ENCODE peak calls at places on chromosomes 4 and X, in eight cellular contexts. One of them, this sample, is unnamed.

GRCh38 chr4:139629761-139630160 is 35.9 kb upstream of the MGST2 start:
- DNase-seq in NAMALWA: no peak
- DNase-seq in GM20000: no peak
- DNase-seq in EL: no peak
- DNase-seq in NCI-H1694 treated with DMSO at 0.1 percent for 48 hours: no peak
- DNase-seq in HT-29: no peak
- DNase-seq in mesenteric fat pad: no peak
- DNase-seq in suprapubic skin: no peak
- DNase-seq in this sample: no peak

GRCh38 chr4:83876047-83876446 is 340.1 kb downstream of the GPAT3 start:
- DNase-seq in mesenteric fat pad: no peak
- DNase-seq in NCI-H1694 treated with DMSO at 0.1 percent for 48 hours: no peak
- DNase-seq in suprapubic skin: no peak
- DNase-seq in NAMALWA: no peak
- DNase-seq in HT-29: no peak
- DNase-seq in EL: peak
- DNase-seq in GM20000: no peak
- DNase-seq in this sample: no peak

GRCh38 chrX:71301195-71301924 is at the start of gene ITGB1BP2:
- DNase-seq in GM20000: no peak
- DNase-seq in NAMALWA: no peak
- DNase-seq in NCI-H1694 treated with DMSO at 0.1 percent for 48 hours: no peak
- DNase-seq in EL: peak
- DNase-seq in mesenteric fat pad: no peak
- DNase-seq in HT-29: no peak
- DNase-seq in suprapubic skin: no peak
- DNase-seq in this sample: peak

GRCh38 chr4:86498560-86499166 is 95.5 kb upstream of the PTPN13 start:
- DNase-seq in NAMALWA: peak
- DNase-seq in HT-29: peak
- DNase-seq in NCI-H1694 treated with DMSO at 0.1 percent for 48 hours: peak
- DNase-seq in EL: peak
- DNase-seq in mesenteric fat pad: no peak
- DNase-seq in GM20000: peak
- DNase-seq in suprapubic skin: no peak
- DNase-seq in this sample: peak

GRCh38 chr4:870951-871350 is 45.0 kb upstream of the CPLX1 start:
- DNase-seq in NAMALWA: no peak
- DNase-seq in EL: no peak
- DNase-seq in suprapubic skin: no peak
- DNase-seq in GM20000: no peak
- DNase-seq in NCI-H1694 treated with DMSO at 0.1 percent for 48 hours: no peak
- DNase-seq in HT-29: no peak
- DNase-seq in mesenteric fat pad: no peak
- DNase-seq in this sample: no peak

GRCh38 chr4:163590609-163591264 is 96.2 kb downstream of the TMA16 start:
- DNase-seq in HT-29: no peak
- DNase-seq in NCI-H1694 treated with DMSO at 0.1 percent for 48 hours: no peak
- DNase-seq in NAMALWA: no peak
- DNase-seq in EL: no peak
- DNase-seq in suprapubic skin: no peak
- DNase-seq in mesenteric fat pad: no peak
- DNase-seq in GM20000: no peak
- DNase-seq in this sample: peak

GRCh38 chr4:73068496-73069337 is 799 bp downstream of the COX18 start:
- DNase-seq in EL: peak
- DNase-seq in suprapubic skin: no peak
- DNase-seq in GM20000: no peak
- DNase-seq in NCI-H1694 treated with DMSO at 0.1 percent for 48 hours: peak
- DNase-seq in mesenteric fat pad: no peak
- DNase-seq in NAMALWA: peak
- DNase-seq in HT-29: peak
- DNase-seq in this sample: no peak

GRCh38 chr4:73142995-73143547 is 73.6 kb upstream of the COX18 start:
- DNase-seq in NAMALWA: no peak
- DNase-seq in HT-29: peak
- DNase-seq in GM20000: no peak
- DNase-seq in NCI-H1694 treated with DMSO at 0.1 percent for 48 hours: no peak
- DNase-seq in EL: no peak
- DNase-seq in mesenteric fat pad: no peak
- DNase-seq in suprapubic skin: no peak
- DNase-seq in this sample: peak

GRCh38 chrX:29852767-29853166 is 362.6 kb upstream of the MAGEB2 start:
- DNase-seq in NAMALWA: no peak
- DNase-seq in suprapubic skin: no peak
- DNase-seq in NCI-H1694 treated with DMSO at 0.1 percent for 48 hours: no peak
- DNase-seq in mesenteric fat pad: no peak
- DNase-seq in EL: no peak
- DNase-seq in HT-29: no peak
- DNase-seq in GM20000: no peak
- DNase-seq in this sample: no peak

GRCh38 chrX:119399772-119400101 is 601 bp downstream of the SLC25A43 start:
- DNase-seq in HT-29: no peak
- DNase-seq in mesenteric fat pad: no peak
- DNase-seq in NCI-H1694 treated with DMSO at 0.1 percent for 48 hours: no peak
- DNase-seq in suprapubic skin: no peak
- DNase-seq in GM20000: no peak
- DNase-seq in EL: peak
- DNase-seq in NAMALWA: no peak
- DNase-seq in this sample: peak

GRCh38 chr4:123446791-123447474 is 50.3 kb downstream of the SPRY1 start:
- DNase-seq in mesenteric fat pad: no peak
- DNase-seq in NAMALWA: no peak
- DNase-seq in suprapubic skin: no peak
- DNase-seq in NCI-H1694 treated with DMSO at 0.1 percent for 48 hours: no peak
- DNase-seq in GM20000: no peak
- DNase-seq in HT-29: no peak
- DNase-seq in EL: no peak
- DNase-seq in this sample: no peak

GRCh38 chrX:130173190-130173895 is 1.6 kb downstream of the RAB33A start:
- DNase-seq in GM20000: peak
- DNase-seq in mesenteric fat pad: peak
- DNase-seq in HT-29: no peak
- DNase-seq in suprapubic skin: no peak
- DNase-seq in EL: peak
- DNase-seq in NCI-H1694 treated with DMSO at 0.1 percent for 48 hours: no peak
- DNase-seq in NAMALWA: peak
- DNase-seq in this sample: peak

GRCh38 chrX:33053001-33053400 is 158.3 kb downstream of the DMD start:
- DNase-seq in mesenteric fat pad: no peak
- DNase-seq in NCI-H1694 treated with DMSO at 0.1 percent for 48 hours: no peak
- DNase-seq in GM20000: no peak
- DNase-seq in HT-29: no peak
- DNase-seq in NAMALWA: no peak
- DNase-seq in EL: no peak
- DNase-seq in suprapubic skin: no peak
- DNase-seq in this sample: no peak

GRCh38 chrX:150694738-150695410 is 1.7 kb downstream of the MTMR1 start:
- DNase-seq in mesenteric fat pad: no peak
- DNase-seq in NAMALWA: peak
- DNase-seq in suprapubic skin: no peak
- DNase-seq in EL: no peak
- DNase-seq in GM20000: peak
- DNase-seq in HT-29: no peak
- DNase-seq in NCI-H1694 treated with DMSO at 0.1 percent for 48 hours: no peak
- DNase-seq in this sample: no peak

GRCh38 chr4:165288639-165289428 is 38.6 kb upstream of the MSMO1 start:
- DNase-seq in HT-29: peak
- DNase-seq in EL: peak
- DNase-seq in suprapubic skin: no peak
- DNase-seq in NAMALWA: no peak
- DNase-seq in mesenteric fat pad: no peak
- DNase-seq in NCI-H1694 treated with DMSO at 0.1 percent for 48 hours: no peak
- DNase-seq in GM20000: no peak
- DNase-seq in this sample: peak

GRCh38 chr4:168059251-168059650 is 33.1 kb upstream of the ANXA10 start:
- DNase-seq in GM20000: no peak
- DNase-seq in EL: peak
- DNase-seq in suprapubic skin: no peak
- DNase-seq in mesenteric fat pad: no peak
- DNase-seq in NCI-H1694 treated with DMSO at 0.1 percent for 48 hours: no peak
- DNase-seq in NAMALWA: no peak
- DNase-seq in HT-29: no peak
- DNase-seq in this sample: peak

GRCh38 chr4:176635372-176636261 is 157.1 kb downstream of the VEGFC start:
- DNase-seq in suprapubic skin: no peak
- DNase-seq in mesenteric fat pad: no peak
- DNase-seq in NAMALWA: no peak
- DNase-seq in EL: peak
- DNase-seq in HT-29: no peak
- DNase-seq in GM20000: no peak
- DNase-seq in NCI-H1694 treated with DMSO at 0.1 percent for 48 hours: no peak
- DNase-seq in this sample: peak

GRCh38 chrX:10190367-10190766 is 33.6 kb downstream of the CLCN4 start:
- DNase-seq in HT-29: peak
- DNase-seq in mesenteric fat pad: no peak
- DNase-seq in suprapubic skin: no peak
- DNase-seq in GM20000: peak
- DNase-seq in NAMALWA: peak
- DNase-seq in EL: peak
- DNase-seq in NCI-H1694 treated with DMSO at 0.1 percent for 48 hours: peak
- DNase-seq in this sample: peak

GRCh38 chr4:172786039-172786792 is 382.4 kb upstream of the GALNT7 start:
- DNase-seq in EL: peak
- DNase-seq in mesenteric fat pad: no peak
- DNase-seq in NAMALWA: no peak
- DNase-seq in HT-29: no peak
- DNase-seq in GM20000: no peak
- DNase-seq in NCI-H1694 treated with DMSO at 0.1 percent for 48 hours: no peak
- DNase-seq in suprapubic skin: no peak
- DNase-seq in this sample: peak

GRCh38 chr4:105471566-105472176 is 2.2 kb downstream of the PPA2 start:
- DNase-seq in EL: peak
- DNase-seq in NAMALWA: peak
- DNase-seq in NCI-H1694 treated with DMSO at 0.1 percent for 48 hours: peak
- DNase-seq in HT-29: peak
- DNase-seq in suprapubic skin: peak
- DNase-seq in GM20000: peak
- DNase-seq in mesenteric fat pad: no peak
- DNase-seq in this sample: peak

GRCh38 chr4:113436360-113436759 is 325.2 kb downstream of the CAMK2D start:
- DNase-seq in mesenteric fat pad: no peak
- DNase-seq in GM20000: no peak
- DNase-seq in NCI-H1694 treated with DMSO at 0.1 percent for 48 hours: peak
- DNase-seq in NAMALWA: no peak
- DNase-seq in suprapubic skin: no peak
- DNase-seq in EL: peak
- DNase-seq in HT-29: no peak
- DNase-seq in this sample: peak

GRCh38 chr4:78057135-78057599 is at the start of gene FRAS1:
- DNase-seq in GM20000: peak
- DNase-seq in NAMALWA: no peak
- DNase-seq in mesenteric fat pad: no peak
- DNase-seq in EL: peak
- DNase-seq in NCI-H1694 treated with DMSO at 0.1 percent for 48 hours: peak
- DNase-seq in suprapubic skin: peak
- DNase-seq in HT-29: no peak
- DNase-seq in this sample: no peak

GRCh38 chrX:19195243-19195610 is 73.0 kb upstream of the ADGRG2 start:
- DNase-seq in NCI-H1694 treated with DMSO at 0.1 percent for 48 hours: no peak
- DNase-seq in HT-29: no peak
- DNase-seq in GM20000: no peak
- DNase-seq in EL: no peak
- DNase-seq in NAMALWA: no peak
- DNase-seq in suprapubic skin: no peak
- DNase-seq in mesenteric fat pad: no peak
- DNase-seq in this sample: no peak

GRCh38 chrX:97021680-97022079 is 138.0 kb downstream of the RPA4 start:
- DNase-seq in GM20000: no peak
- DNase-seq in NCI-H1694 treated with DMSO at 0.1 percent for 48 hours: no peak
- DNase-seq in HT-29: no peak
- DNase-seq in NAMALWA: no peak
- DNase-seq in mesenteric fat pad: no peak
- DNase-seq in suprapubic skin: no peak
- DNase-seq in EL: peak
- DNase-seq in this sample: peak

This sample was measured in HCEC 1CT.